ENCODE peak calls at places on chromosome 19, in five cellular contexts. H is neural progenitor cell, P is HCT116, W is GM23338, R is GM23248. E is an unnamed sample. For H3K36me3, the result is how much of the 10 kb centered on the place peaks cover.

GRCh38 chr19:17107546-17108452 is 32.2 kb downstream of the MYO9B start:
- DNase-seq in H (no peak), P (peak), W (no peak), R (peak), E (no peak)

GRCh38 chr19:13315495-13315894 is 165.3 kb downstream of the IER2 start:
- DNase-seq in H (no peak), P (no peak), W (no peak), R (no peak), E (no peak)

GRCh38 chr19:30367001-30367400 is 5.2 kb upstream of the ZNF536 start:
- DNase-seq in H (no peak), P (no peak), W (no peak), R (no peak), E (no peak)

GRCh38 chr19:12784394-12784870 is 6.9 kb upstream of the JUNB start:
- DNase-seq in H (no peak), P (no peak), W (no peak), R (peak), E (no peak)

GRCh38 chr19:9847087-9847671 is 12.1 kb downstream of the PIN1 start:
- DNase-seq in H (peak), P (peak), W (peak), R (peak), E (no peak)

GRCh38 chr19:54207908-54208783 is 7.5 kb downstream of the RPS9 start:
- DNase-seq in H (no peak), P (no peak), W (no peak), R (peak), E (no peak)

GRCh38 chr19:2743099-2743498 is 3.3 kb upstream of the SLC39A3 start:
- DNase-seq in H (no peak), P (no peak), W (no peak), R (no peak), E (no peak)

GRCh38 chr19:28700176-28700575 is 512.8 kb downstream of the UQCRFS1 start:
- DNase-seq in H (no peak), P (no peak), W (no peak), R (peak), E (no peak)

GRCh38 chr19:36847968-36848367 is 2.7 kb upstream of the ZNF345 start:
- DNase-seq in H (no peak), P (no peak), W (no peak), R (no peak), E (no peak)

GRCh38 chr19:54160182-54160811 is 776 bp upstream of the LENG1 start:
- DNase-seq in H (peak), P (no peak), W (peak), R (peak), E (peak)

GRCh38 chr19:39428309-39429112 is 7.2 kb downstream of the RPS16 start:
- DNase-seq in H (peak), P (no peak), W (peak), R (peak), E (no peak)

GRCh38 chr19:39432677-39433025 is 3.1 kb downstream of the RPS16 start:
- DNase-seq in H (no peak), P (no peak), W (no peak), R (no peak), E (no peak)

GRCh38 chr19:39427707-39428106 is 8.0 kb downstream of the RPS16 start:
- DNase-seq in H (no peak), P (no peak), W (no peak), R (no peak), E (no peak)

GRCh38 chr19:39433480-39434079 is 2.2 kb downstream of the RPS16 start:
- DNase-seq in H (no peak), P (no peak), W (no peak), R (no peak), E (no peak)

DNA sequence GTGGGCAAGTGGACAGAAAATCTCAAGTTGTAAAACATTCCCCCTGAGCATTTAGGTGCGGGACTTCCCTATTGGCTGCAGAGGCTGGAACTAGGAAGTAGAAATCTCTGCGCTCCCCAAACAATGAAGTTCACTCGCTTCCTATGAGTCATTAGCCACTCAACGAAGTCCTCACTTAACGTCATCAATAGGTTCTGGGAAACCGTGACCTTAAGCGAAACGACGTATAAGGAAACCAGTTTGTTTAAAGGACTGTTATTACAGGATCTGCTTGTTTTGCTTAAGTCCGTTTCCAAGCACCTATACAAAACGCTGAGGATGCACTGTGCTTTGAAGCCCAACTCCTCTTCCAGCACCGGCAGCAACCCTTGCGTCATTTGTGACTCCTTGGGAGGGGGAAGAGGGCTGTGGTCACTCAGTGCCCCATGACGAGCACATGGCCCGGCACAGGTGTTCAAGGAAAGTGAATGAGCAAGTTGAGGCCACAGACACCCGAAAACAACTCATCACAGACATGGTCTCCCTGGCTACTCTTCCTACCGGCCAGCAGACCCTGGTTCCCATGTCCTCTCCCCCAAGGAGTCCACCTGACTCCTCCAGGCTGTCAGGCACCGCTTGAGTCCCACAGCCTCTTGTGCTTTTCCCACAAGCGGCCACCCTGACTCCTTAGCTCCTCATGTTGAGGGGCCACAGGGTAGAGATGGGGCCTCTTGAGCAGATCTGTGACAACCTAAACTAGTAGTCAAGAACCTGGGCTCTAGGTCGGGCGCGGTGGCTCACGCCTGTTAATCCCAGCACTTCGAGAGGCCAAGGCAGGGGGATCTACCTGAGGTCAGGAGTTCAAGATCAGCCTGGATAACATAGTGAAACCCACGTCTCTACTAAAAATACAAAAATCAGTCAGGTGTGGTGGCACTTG is 4.8 kb downstream of the RPS16 start:
- DNase-seq in H (no peak), P (peak), W (peak), R (peak), E (peak)
- TF ChIP-seq EZH2phosphoT487 in H (no peak), P (no peak), W (no peak), R (no peak), E (no peak)

DNA sequence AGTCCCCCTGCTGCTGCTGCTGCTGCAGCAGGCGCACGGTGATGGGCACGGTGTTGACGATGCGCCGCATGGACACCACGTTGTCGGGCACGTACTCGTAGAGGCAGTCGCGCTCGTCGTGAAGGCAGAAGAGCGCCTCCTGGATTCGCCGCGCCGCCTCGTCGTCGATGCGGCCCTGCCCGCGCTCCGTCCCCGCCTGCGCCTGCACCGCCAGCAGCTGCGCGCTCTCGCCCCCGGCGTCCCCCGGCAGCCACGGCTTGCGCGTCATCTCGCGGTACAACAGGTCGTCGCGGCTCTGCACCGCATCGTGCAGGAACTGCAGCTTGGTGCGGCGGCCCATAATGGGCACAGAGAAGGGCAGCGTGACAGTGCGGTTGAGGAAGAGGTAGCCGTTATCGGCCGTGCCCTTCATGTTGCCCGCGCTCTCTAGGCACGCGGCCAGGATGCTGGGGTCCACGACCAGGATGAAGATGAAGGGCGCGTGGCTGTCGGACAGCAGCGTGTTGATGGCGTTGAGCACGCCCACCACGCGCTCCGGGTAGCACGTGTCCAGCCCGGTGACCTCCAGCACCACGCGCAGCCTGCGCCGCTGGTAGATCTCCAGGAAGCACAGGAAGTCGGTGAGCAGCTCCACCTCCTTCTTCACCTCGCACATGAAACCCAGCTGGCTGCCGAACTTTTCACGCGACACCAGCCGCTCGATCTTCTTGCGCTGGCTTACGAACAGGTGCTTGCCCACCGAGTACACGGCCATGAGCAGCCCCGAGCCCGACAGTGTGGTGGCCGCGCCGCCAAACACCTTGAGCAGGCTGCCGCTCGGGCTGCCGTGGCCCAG is 8.1 kb downstream of the NKPD1 start:
- DNase-seq in H (peak), P (no peak), W (peak), R (peak), E (no peak)
- TF ChIP-seq EZH2 in H (peak), P (no peak), W (no peak), R (no peak), E (no peak)

GRCh38 chr19:51926426-51926783 is 867 bp upstream of the ZNF613 start:
- DNase-seq in H (no peak), P (no peak), W (no peak), R (no peak), E (no peak)

GRCh38 chr19:51927859-51928258 is 587 bp downstream of the ZNF613 start:
- DNase-seq in H (no peak), P (no peak), W (no peak), R (no peak), E (no peak)

GRCh38 chr19:51921949-51922348 is 5.3 kb upstream of the ZNF613 start:
- DNase-seq in H (no peak), P (no peak), W (no peak), R (no peak), E (no peak)

GRCh38 chr19:51931921-51932320 is 4.6 kb downstream of the ZNF613 start:
- DNase-seq in H (no peak), P (no peak), W (peak), R (no peak), E (no peak)

DNA sequence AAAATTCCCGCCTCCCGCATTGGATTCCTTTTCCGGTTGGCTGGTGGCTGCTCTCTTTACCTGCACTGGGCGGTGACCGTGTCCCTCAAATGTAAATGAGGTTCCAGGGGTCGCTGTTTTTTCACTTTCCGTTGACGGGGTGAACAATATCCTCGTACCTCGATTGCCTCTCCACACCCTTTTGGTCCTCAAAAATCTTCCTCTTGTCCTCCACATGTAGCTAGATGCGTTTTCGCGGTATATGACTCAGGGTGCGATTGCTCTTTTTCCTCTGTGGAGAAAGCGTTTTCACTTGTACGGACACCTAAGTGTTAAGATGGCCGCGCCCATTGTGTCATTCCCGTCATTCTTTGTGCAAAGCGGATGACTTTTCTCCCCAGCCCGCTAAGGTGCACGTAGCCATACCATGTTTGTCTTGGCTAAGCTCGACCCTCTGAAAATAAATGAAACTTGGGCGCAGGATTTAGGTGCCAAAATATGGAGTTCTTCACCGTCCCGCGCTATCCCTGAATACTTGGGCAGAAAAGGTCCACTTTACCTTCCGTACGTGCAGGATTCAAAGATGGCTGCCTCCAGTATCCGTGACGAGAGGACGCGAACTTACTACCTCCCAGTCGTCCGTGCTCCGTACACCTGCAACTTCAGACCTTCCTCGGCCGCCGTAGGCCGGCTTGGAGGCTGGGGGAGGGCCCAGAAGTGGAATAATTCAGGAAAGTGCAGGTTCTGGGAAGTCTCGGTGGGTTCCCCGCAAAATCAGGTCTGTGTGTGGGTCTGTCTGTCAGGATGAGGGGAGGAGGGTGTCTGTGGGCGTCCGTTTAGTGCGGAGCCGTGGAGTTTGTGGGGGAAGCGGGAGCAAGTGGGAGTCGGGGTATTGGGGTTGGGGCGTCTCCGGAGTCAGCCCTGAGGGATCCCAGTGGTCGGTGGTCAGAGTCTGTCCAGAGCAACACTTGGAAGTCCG is at the start of gene ZNF613:
- DNase-seq in H (peak), P (peak), W (peak), R (peak), E (peak)
- H3K36me3 ChIP-seq in H (under half), P (under half), W (under half), R (under half), E (under half)

DNA sequence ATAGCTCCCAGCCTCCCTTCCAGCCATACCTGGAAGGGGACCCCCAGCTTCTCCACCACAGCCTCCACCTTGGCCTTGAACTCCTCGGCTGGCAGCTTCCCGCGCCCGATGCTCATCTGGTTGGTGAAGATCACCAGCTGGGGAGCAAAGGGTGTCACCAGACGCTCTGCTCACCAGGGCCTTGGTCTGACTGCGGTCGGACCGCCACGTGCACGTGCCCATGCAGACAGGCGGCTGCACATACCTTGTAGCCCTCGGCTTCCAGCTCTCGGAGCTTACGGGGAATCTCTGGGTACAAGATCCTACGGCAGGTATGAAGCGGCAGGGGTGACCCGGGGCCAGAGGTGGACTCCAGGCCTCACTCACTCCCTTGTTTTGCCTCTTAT is 3.4 kb downstream of the PNKP start:
- DNase-seq in H (no peak), P (no peak), W (no peak), R (no peak), E (no peak)
- TF ChIP-seq EZH2phosphoT487 in H (no peak), P (no peak), W (no peak), R (no peak), E (no peak)

GRCh38 chr19:18612772-18613588 is at the start of gene TMEM59L:
- DNase-seq in H (peak), P (no peak), W (peak), R (peak), E (no peak)

GRCh38 chr19:18610556-18611326 is 1.9 kb upstream of the TMEM59L start:
- DNase-seq in H (peak), P (no peak), W (peak), R (no peak), E (no peak)

GRCh38 chr19:18612051-18612771 is 459 bp upstream of the TMEM59L start:
- DNase-seq in H (peak), P (no peak), W (peak), R (no peak), E (no peak)

GRCh38 chr19:18610245-18610555 is 2.5 kb upstream of the TMEM59L start:
- DNase-seq in H (peak), P (no peak), W (no peak), R (no peak), E (no peak)

GRCh38 chr19:18611327-18612050 is 1.2 kb upstream of the TMEM59L start:
- DNase-seq in H (peak), P (no peak), W (peak), R (no peak), E (no peak)
- TF ChIP-seq EZH2 in H (peak), P (no peak), W (peak), R (peak), E (no peak)

GRCh38 chr19:15116856-15117255 is 9.7 kb downstream of the SYDE1 start:
- DNase-seq in H (no peak), P (no peak), W (no peak), R (no peak), E (no peak)

GRCh38 chr19:15118248-15118647 is 11.0 kb downstream of the SYDE1 start:
- DNase-seq in H (no peak), P (no peak), W (no peak), R (no peak), E (no peak)

GRCh38 chr19:15115080-15115479 is 7.9 kb downstream of the SYDE1 start:
- DNase-seq in H (no peak), P (no peak), W (no peak), R (no peak), E (no peak)

GRCh38 chr19:15114153-15114540 is 6.9 kb downstream of the SYDE1 start:
- DNase-seq in H (no peak), P (no peak), W (no peak), R (peak), E (no peak)

GRCh38 chr19:15115762-15116615 is 8.8 kb downstream of the SYDE1 start:
- DNase-seq in H (no peak), P (no peak), W (no peak), R (no peak), E (no peak)
- H3K36me3 ChIP-seq in H (under half), P (under half), W (under half), R (under half), E (under half)

GRCh38 chr19:46878613-46879375 is 18.0 kb downstream of the ARHGAP35 start:
- DNase-seq in H (no peak), P (no peak), W (no peak), R (peak), E (no peak)
- TF ChIP-seq EZH2phosphoT487 in H (no peak), P (no peak), W (no peak), R (no peak), E (no peak)

GRCh38 chr19:42068756-42069571 is 1.0 kb downstream of the GRIK5 start:
- DNase-seq in H (peak), P (no peak), W (peak), R (no peak), E (no peak)

GRCh38 chr19:42069619-42070293 is at the start of gene GRIK5:
- DNase-seq in H (peak), P (no peak), W (peak), R (peak), E (no peak)

GRCh38 chr19:42066075-42066754 is 3.8 kb downstream of the GRIK5 start:
- DNase-seq in H (peak), P (no peak), W (peak), R (peak), E (no peak)

GRCh38 chr19:42067315-42067888 is 2.6 kb downstream of the GRIK5 start:
- DNase-seq in H (no peak), P (no peak), W (no peak), R (no peak), E (no peak)

GRCh38 chr19:42068361-42068755 is 1.6 kb downstream of the GRIK5 start:
- DNase-seq in H (no peak), P (no peak), W (no peak), R (no peak), E (no peak)
- TF ChIP-seq EZH2 in H (no peak), P (no peak), W (no peak), R (no peak), E (no peak)

DNA sequence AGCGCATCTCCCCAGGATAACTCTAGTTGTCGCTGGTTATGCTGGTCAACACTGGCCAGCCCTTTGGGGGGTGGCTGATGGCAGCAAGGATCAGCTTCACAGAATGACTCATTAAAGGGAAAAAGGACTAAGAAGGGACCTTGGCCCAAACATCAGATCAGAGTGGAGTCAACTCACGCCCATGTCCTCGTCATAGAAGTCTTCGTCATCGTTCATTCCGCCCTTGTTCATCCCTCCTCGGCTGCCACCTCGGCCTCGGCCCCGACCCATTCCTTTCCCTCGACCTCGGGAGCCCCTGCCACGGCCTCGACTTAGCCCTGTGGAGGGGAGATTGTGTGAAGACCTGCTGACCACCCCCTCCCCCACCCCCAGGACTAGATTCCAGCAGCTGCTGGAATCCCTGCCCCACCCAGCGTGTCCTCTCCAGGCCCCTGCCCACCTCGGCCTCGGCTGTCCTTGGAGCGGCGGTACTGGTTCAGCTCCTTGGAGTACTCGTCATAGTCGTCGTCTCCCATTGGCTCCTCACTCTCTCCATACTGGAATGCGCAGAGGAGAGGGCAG is 28.6 kb downstream of the ZC3H4 start:
- DNase-seq in H (no peak), P (no peak), W (no peak), R (no peak), E (no peak)
- H3K36me3 ChIP-seq in H (under half), P (under half), W (under half), R (under half), E (under half)